ENCODE peak calls at places on chromosomes 12 and 14, in four cellular contexts. J, Y, Z and Q are unnamed samples.

GRCh38 chr12:117686210-117686609 is 282.6 kb downstream of the KSR2 start:
- DNase-seq in Y (no peak), J (no peak), Z (no peak), Q (no peak)

GRCh38 chr12:115672506-115673080 is 604.9 kb downstream of the MED13L start:
- DNase-seq in J (no peak), Z (no peak), Y (peak; percentile 56), Q (no peak)

GRCh38 chr12:68375701-68376469 is 43.7 kb upstream of the MDM1 start:
- DNase-seq in Z (no peak), Y (no peak), J (no peak), Q (peak; percentile 44)

GRCh38 chr14:105092912-105093425 is 27.7 kb upstream of the GPR132 start:
- DNase-seq in J (peak; percentile 45), Y (peak; percentile 87), Z (peak; percentile 54), Q (peak; percentile 86)

GRCh38 chr14:63852271-63852816 is 460 bp upstream of the SYNE2 start:
- DNase-seq in Y (no peak), Z (no peak), J (no peak), Q (no peak)

GRCh38 chr12:85278598-85279448 is 1.2 kb upstream of the ALX1 start:
- DNase-seq in J (no peak), Z (no peak), Y (no peak), Q (peak; percentile 29)

GRCh38 chr14:101889366-101889765 is 75.0 kb upstream of the DYNC1H1 start:
- DNase-seq in J (no peak), Z (no peak), Y (no peak), Q (no peak)

GRCh38 chr14:39431416-39432178 is 636 bp downstream of the FBXO33 start:
- DNase-seq in J (peak; percentile 55), Y (peak; percentile 88), Z (peak; percentile 23), Q (peak; percentile 70)

GRCh38 chr12:120055231-120055630 is 61.3 kb downstream of the RAB35 start:
- DNase-seq in Z (no peak), Y (no peak), J (peak; percentile 83), Q (no peak)

GRCh38 chr14:31819281-31819680 is 257.8 kb upstream of the ARHGAP5 start:
- DNase-seq in J (peak; percentile 20), Y (no peak), Z (no peak), Q (no peak)

GRCh38 chr12:100672075-100672592 is 98.7 kb downstream of the GAS2L3 start:
- DNase-seq in Y (no peak), Z (no peak), J (no peak), Q (no peak)

GRCh38 chr12:46569826-46570390 is 197.3 kb upstream of the SLC38A2 start:
- DNase-seq in Y (no peak), Z (no peak), J (no peak), Q (no peak)

GRCh38 chr12:112409906-112410244 is 470 bp upstream of the RPL6 start:
- DNase-seq in J (no peak), Y (no peak), Z (no peak), Q (no peak)

GRCh38 chr14:92417759-92418158 is 94.8 kb downstream of the SLC24A4 start:
- DNase-seq in Z (no peak), J (no peak), Y (no peak), Q (no peak)

GRCh38 chr14:34966413-34966812 is 16.4 kb upstream of the SRP54 start:
- DNase-seq in J (no peak), Z (no peak), Y (no peak), Q (no peak)

GRCh38 chr12:51082561-51083139 is 746 bp downstream of the CSRNP2 start:
- DNase-seq in Z (no peak), Y (no peak), J (peak; percentile 46), Q (peak; percentile 68)

GRCh38 chr12:18045446-18046001 is 44.5 kb downstream of the RERGL start:
- DNase-seq in J (no peak), Z (no peak), Y (no peak), Q (no peak)

GRCh38 chr14:55212611-55213010 is 21.2 kb upstream of the DLGAP5 start:
- DNase-seq in Y (no peak), Z (no peak), J (peak; percentile 74), Q (no peak)

GRCh38 chr12:122399592-122400373 is 22.7 kb downstream of the CLIP1 start:
- DNase-seq in Z (peak; percentile 17), J (peak; percentile 75), Y (no peak), Q (peak; percentile 88)

GRCh38 chr12:119176267-119177055 is 2.3 kb upstream of the HSPB8 start:
- DNase-seq in J (peak; percentile 55), Y (peak; percentile 97), Z (no peak), Q (peak; percentile 87)

GRCh38 chr14:68857671-68858070 is 64.8 kb upstream of the ZFP36L1 start:
- DNase-seq in Z (no peak), Y (no peak), J (peak; percentile 49), Q (no peak)

GRCh38 chr14:76011959-76012802 is 26.6 kb downstream of the IFT43 start:
- DNase-seq in Y (peak; percentile 82), Z (no peak), J (no peak), Q (peak; percentile 37)